ENCODE peak calls at places on chromosome 10, in eight cellular contexts. C is OCI-LY7, O is PC-9, A is fibroblast of lung, X is astrocyte, K is neural progenitor cell, Y is brain microvascular endothelial cell, F is tibial artery. M is an unnamed sample.

GRCh38 chr10:62626817-62627216 is 177.7 kb upstream of the ADO start:
- DNase-seq in Y (peak; percentile 31), F (no peak), X (peak; percentile 46), C (no peak), K (no peak), O (no peak), A (peak; percentile 65), M (peak; percentile 35)

GRCh38 chr10:132872658-132873057 is 69.7 kb downstream of the CFAP46 start:
- DNase-seq in C (no peak), K (no peak), Y (no peak), F (no peak), A (no peak), X (no peak), O (no peak), M (no peak)

GRCh38 chr10:37563715-37564108 is 293.7 kb downstream of the ZNF248 start:
- DNase-seq in C (no peak), X (no peak), O (no peak), Y (no peak), F (no peak), K (no peak), A (no peak), M (no peak)

GRCh38 chr10:132095403-132096113 is 29.8 kb downstream of the JAKMIP3 start:
- DNase-seq in C (no peak), F (no peak), A (no peak), Y (no peak), K (no peak), X (no peak), O (no peak), M (no peak)

GRCh38 chr10:94076325-94076841 is 82.7 kb downstream of the PLCE1 start:
- DNase-seq in X (peak; percentile 51), Y (peak; percentile 29), F (no peak), C (no peak), A (peak; percentile 62), O (no peak), K (peak; percentile 24), M (peak; percentile 80)

GRCh38 chr10:122197823-122198222 is 73.3 kb upstream of the BTBD16 start:
- DNase-seq in O (no peak), A (no peak), C (no peak), F (no peak), K (peak; percentile 68), Y (no peak), X (no peak), M (no peak)

GRCh38 chr10:116548301-116548700 is 2.6 kb downstream of the PNLIP start:
- DNase-seq in F (no peak), C (no peak), K (no peak), X (no peak), O (no peak), Y (no peak), A (no peak), M (no peak)

GRCh38 chr10:4429538-4429937 is 396.5 kb upstream of the AKR1E2 start:
- DNase-seq in K (no peak), C (no peak), X (no peak), O (no peak), A (no peak), F (peak; percentile 35), Y (no peak), M (no peak)

GRCh38 chr10:4353964-4354363 is 472.0 kb upstream of the AKR1E2 start:
- DNase-seq in F (no peak), K (no peak), Y (peak; percentile 56), C (no peak), X (peak; percentile 75), O (peak; percentile 59), A (peak; percentile 78), M (peak; percentile 64)

GRCh38 chr10:794382-794956 is 105.0 kb upstream of the DIP2C start:
- DNase-seq in K (peak; percentile 55), C (no peak), F (peak; percentile 2), Y (no peak), A (no peak), O (no peak), X (no peak), M (no peak)

GRCh38 chr10:86155034-86155656 is 211.4 kb downstream of the GRID1 start:
- DNase-seq in X (no peak), C (no peak), K (peak; percentile 18), A (no peak), F (no peak), Y (no peak), O (no peak), M (peak; percentile 38)

GRCh38 chr10:42769653-42770052 is 12.9 kb upstream of the BMS1 start:
- DNase-seq in O (no peak), K (no peak), X (no peak), F (no peak), C (no peak), Y (no peak), A (no peak), M (no peak)

GRCh38 chr10:48599830-48600134 is 5.1 kb downstream of the ARHGAP22 start:
- DNase-seq in C (no peak), K (no peak), O (no peak), X (no peak), F (no peak), A (no peak), Y (no peak), M (no peak)

GRCh38 chr10:29470843-29471482 is 163.8 kb downstream of the SVIL start:
- DNase-seq in O (no peak), K (no peak), X (no peak), F (no peak), Y (peak; percentile 12), A (peak; percentile 11), C (no peak), M (no peak)

GRCh38 chr10:12432402-12433189 is 83.2 kb downstream of the CAMK1D start:
- DNase-seq in X (no peak), Y (no peak), C (no peak), F (no peak), K (no peak), O (no peak), A (no peak), M (no peak)

GRCh38 chr10:124744688-124745055 is 494 bp upstream of the FAM53B start:
- DNase-seq in C (no peak), F (no peak), K (no peak), A (peak; percentile 75), Y (peak; percentile 56), O (peak; percentile 83), X (peak; percentile 62), M (no peak)

GRCh38 chr10:14820010-14820774 is 17.6 kb downstream of the CDNF start:
- DNase-seq in X (peak; percentile 90), O (peak; percentile 72), A (peak; percentile 91), K (no peak), Y (peak; percentile 89), F (no peak), C (no peak), M (no peak)

GRCh38 chr10:120656121-120656520 is 195.0 kb upstream of the WDR11 start:
- DNase-seq in O (no peak), F (no peak), X (no peak), K (no peak), C (no peak), Y (no peak), A (no peak), M (no peak)

GRCh38 chr10:102229810-102230263 is 3.7 kb downstream of the ELOVL3 start:
- DNase-seq in F (peak; percentile 71), Y (peak; percentile 67), C (peak; percentile 83), A (peak; percentile 53), O (peak; percentile 68), K (peak; percentile 93), X (no peak), M (peak; percentile 91)

DNA sequence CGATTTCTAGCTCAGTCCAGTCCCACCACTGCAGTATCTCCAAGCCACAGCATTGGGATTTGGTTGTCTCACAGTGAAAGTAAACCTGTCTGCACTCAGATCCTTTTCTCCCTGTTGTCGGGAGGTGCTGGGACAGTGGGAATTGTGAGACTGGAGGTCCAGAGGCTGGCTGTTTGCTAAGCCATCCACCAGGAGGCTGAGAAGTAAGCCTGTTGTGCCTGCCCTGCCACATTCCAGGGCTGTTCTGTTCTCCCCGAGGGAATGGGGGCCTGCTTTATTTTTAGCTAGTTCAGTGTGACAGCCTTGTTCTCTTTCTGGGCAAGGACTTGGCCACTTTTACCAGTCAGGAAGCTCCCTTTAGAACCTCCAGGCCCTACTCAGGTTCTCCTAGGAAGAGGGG is 54.9 kb downstream of the HK1 start:
- DNase-seq in X (no peak), C (no peak), F (peak; percentile 54), Y (peak; percentile 29), O (peak; percentile 95), A (no peak), K (peak; percentile 72), M (peak; percentile 60)
- H3K4me3 ChIP-seq in X (no peak overlapping the region), C (no peak overlapping the region), F (peak overlapping the region; percentile 24), Y (no peak overlapping the region), O (peak overlapping the region; percentile 46), A (no peak overlapping the region), K (no peak overlapping the region), M (no peak overlapping the region)

GRCh38 chr10:79164075-79164474 is 95.3 kb downstream of the ZMIZ1 start:
- DNase-seq in F (no peak), A (no peak), X (no peak), C (no peak), Y (no peak), K (no peak), O (no peak), M (no peak)

GRCh38 chr10:79165068-79165467 is 96.3 kb downstream of the ZMIZ1 start:
- DNase-seq in X (no peak), F (no peak), Y (no peak), A (no peak), C (no peak), K (no peak), O (no peak), M (no peak)

GRCh38 chr10:79162022-79162421 is 93.3 kb downstream of the ZMIZ1 start:
- DNase-seq in A (no peak), C (no peak), F (no peak), Y (no peak), K (no peak), X (no peak), O (no peak), M (no peak)

GRCh38 chr10:79162861-79163662 is 94.3 kb downstream of the ZMIZ1 start:
- DNase-seq in X (no peak), A (peak; percentile 66), F (no peak), Y (no peak), K (no peak), O (peak; percentile 86), C (no peak), M (no peak)

GRCh38 chr10:79163663-79163970 is 94.9 kb downstream of the ZMIZ1 start:
- DNase-seq in X (no peak), Y (no peak), C (no peak), A (no peak), F (no peak), O (no peak), K (no peak), M (no peak)
- H3K36me3 ChIP-seq in X (peaks cover 20% of the 10 kb centered on the region), Y (peaks cover 26% of the 10 kb centered on the region), C (no peaks in the 10 kb centered on the region), A (peaks cover 16% of the 10 kb centered on the region), F (no peaks in the 10 kb centered on the region), O (peaks cover 6% of the 10 kb centered on the region), K (no peaks in the 10 kb centered on the region), M (peaks cover 7% of the 10 kb centered on the region)

GRCh38 chr10:13527864-13528137 is 1.0 kb downstream of the BEND7 start:
- DNase-seq in F (no peak), O (no peak), X (no peak), K (no peak), A (no peak), C (no peak), Y (no peak), M (no peak)
- H3K4me3 ChIP-seq in F (peak overlapping the region; percentile 83), O (no peak overlapping the region), X (peak overlapping the region; percentile 60), K (peak overlapping the region; percentile 90), A (peak overlapping the region; percentile 65), C (no peak overlapping the region), Y (peak overlapping the region; percentile 49), M (peak overlapping the region; percentile 74)

DNA sequence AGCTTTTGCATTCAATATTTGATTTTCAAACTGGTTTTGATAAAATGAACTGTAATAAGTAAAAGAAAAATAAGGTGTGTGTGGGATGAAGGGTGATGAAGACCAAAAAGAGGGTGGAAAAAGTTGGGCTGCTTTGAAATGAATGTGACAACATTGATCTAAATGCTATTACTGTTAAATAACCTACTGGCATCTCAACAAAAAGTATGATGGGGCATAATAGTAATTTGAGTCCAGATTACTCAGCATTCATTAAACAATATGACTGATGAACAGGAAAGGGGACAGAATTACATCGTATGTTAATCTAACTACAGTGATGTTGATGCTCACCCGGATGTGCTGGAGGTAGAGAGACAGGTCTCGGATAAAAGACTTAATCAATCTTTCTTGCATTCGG is 112.2 kb downstream of the ABCC2 start:
- DNase-seq in F (no peak), A (no peak), Y (no peak), K (no peak), O (no peak), C (no peak), X (no peak), M (no peak)
- H3K36me3 ChIP-seq in F (peaks cover 53% of the 10 kb centered on the region), A (peaks cover 15% of the 10 kb centered on the region), Y (peaks cover 78% of the 10 kb centered on the region), K (peaks cover 42% of the 10 kb centered on the region), O (peaks cover 23% of the 10 kb centered on the region), C (peaks cover 82% of the 10 kb centered on the region), X (peaks cover 67% of the 10 kb centered on the region), M (peaks cover 71% of the 10 kb centered on the region)